ENCODE peak calls at places on chromosome 12, in ten cellular contexts. One of them, this sample, is unnamed.

GRCh38 chr12:32248594-32249140 is 142.0 kb downstream of the BICD1 start:
- DNase-seq in transverse colon: no peak
- DNase-seq in nucleus accumbens: no peak
- DNase-seq in T-cell: no peak
- DNase-seq in endodermal cell: peak
- DNase-seq in activated T-cell treated with anti-CD3 and anti-CD28 coated beads, Interleukin-2, amount 50 U/mL, for 72 hours: no peak
- DNase-seq in neural progenitor cell: no peak
- DNase-seq in fibroblast of gingiva: no peak
- DNase-seq in AG20443: no peak
- DNase-seq in NCI-H1092: no peak
- DNase-seq in this sample: peak

GRCh38 chr12:85275359-85275758 is 4.7 kb upstream of the ALX1 start:
- DNase-seq in transverse colon: no peak
- DNase-seq in nucleus accumbens: no peak
- DNase-seq in T-cell: no peak
- DNase-seq in endodermal cell: no peak
- DNase-seq in activated T-cell treated with anti-CD3 and anti-CD28 coated beads, Interleukin-2, amount 50 U/mL, for 72 hours: no peak
- DNase-seq in neural progenitor cell: no peak
- DNase-seq in fibroblast of gingiva: no peak
- DNase-seq in AG20443: no peak
- DNase-seq in NCI-H1092: no peak
- DNase-seq in this sample: no peak

GRCh38 chr12:21324551-21324950 is 10.2 kb downstream of the SLCO1A2 start:
- DNase-seq in transverse colon: no peak
- DNase-seq in nucleus accumbens: no peak
- DNase-seq in T-cell: no peak
- DNase-seq in endodermal cell: no peak
- DNase-seq in activated T-cell treated with anti-CD3 and anti-CD28 coated beads, Interleukin-2, amount 50 U/mL, for 72 hours: no peak
- DNase-seq in neural progenitor cell: peak
- DNase-seq in fibroblast of gingiva: no peak
- DNase-seq in AG20443: no peak
- DNase-seq in NCI-H1092: no peak
- DNase-seq in this sample: peak

GRCh38 chr12:130633771-130634170 is 82.3 kb downstream of the RIMBP2 start:
- DNase-seq in transverse colon: peak
- DNase-seq in nucleus accumbens: no peak
- DNase-seq in T-cell: no peak
- DNase-seq in endodermal cell: peak
- DNase-seq in activated T-cell treated with anti-CD3 and anti-CD28 coated beads, Interleukin-2, amount 50 U/mL, for 72 hours: no peak
- DNase-seq in neural progenitor cell: peak
- DNase-seq in fibroblast of gingiva: no peak
- DNase-seq in AG20443: no peak
- DNase-seq in NCI-H1092: peak
- DNase-seq in this sample: peak

GRCh38 chr12:31323466-31324115 is 2.4 kb downstream of the SINHCAF start:
- DNase-seq in transverse colon: peak
- DNase-seq in nucleus accumbens: no peak
- DNase-seq in T-cell: no peak
- DNase-seq in endodermal cell: no peak
- DNase-seq in activated T-cell treated with anti-CD3 and anti-CD28 coated beads, Interleukin-2, amount 50 U/mL, for 72 hours: peak
- DNase-seq in neural progenitor cell: no peak
- DNase-seq in fibroblast of gingiva: no peak
- DNase-seq in AG20443: no peak
- DNase-seq in NCI-H1092: no peak
- DNase-seq in this sample: peak

GRCh38 chr12:12495536-12495935 is 67.1 kb downstream of the DUSP16 start:
- DNase-seq in transverse colon: no peak
- DNase-seq in nucleus accumbens: no peak
- DNase-seq in T-cell: no peak
- DNase-seq in endodermal cell: no peak
- DNase-seq in activated T-cell treated with anti-CD3 and anti-CD28 coated beads, Interleukin-2, amount 50 U/mL, for 72 hours: no peak
- DNase-seq in neural progenitor cell: no peak
- DNase-seq in fibroblast of gingiva: no peak
- DNase-seq in AG20443: no peak
- DNase-seq in NCI-H1092: no peak
- DNase-seq in this sample: no peak

GRCh38 chr12:29962276-29963035 is 178.7 kb upstream of the TMTC1 start:
- DNase-seq in transverse colon: no peak
- DNase-seq in nucleus accumbens: no peak
- DNase-seq in T-cell: no peak
- DNase-seq in endodermal cell: no peak
- DNase-seq in activated T-cell treated with anti-CD3 and anti-CD28 coated beads, Interleukin-2, amount 50 U/mL, for 72 hours: no peak
- DNase-seq in neural progenitor cell: no peak
- DNase-seq in fibroblast of gingiva: no peak
- DNase-seq in AG20443: no peak
- DNase-seq in NCI-H1092: no peak
- DNase-seq in this sample: no peak

GRCh38 chr12:91741932-91742331 is 403.7 kb downstream of the BTG1 start:
- DNase-seq in transverse colon: no peak
- DNase-seq in nucleus accumbens: no peak
- DNase-seq in T-cell: no peak
- DNase-seq in endodermal cell: no peak
- DNase-seq in activated T-cell treated with anti-CD3 and anti-CD28 coated beads, Interleukin-2, amount 50 U/mL, for 72 hours: no peak
- DNase-seq in neural progenitor cell: no peak
- DNase-seq in fibroblast of gingiva: no peak
- DNase-seq in AG20443: no peak
- DNase-seq in NCI-H1092: no peak
- DNase-seq in this sample: no peak

GRCh38 chr12:2503762-2504161 is 291.0 kb upstream of the FKBP4 start:
- DNase-seq in transverse colon: no peak
- DNase-seq in nucleus accumbens: no peak
- DNase-seq in T-cell: no peak
- DNase-seq in endodermal cell: no peak
- DNase-seq in activated T-cell treated with anti-CD3 and anti-CD28 coated beads, Interleukin-2, amount 50 U/mL, for 72 hours: no peak
- DNase-seq in neural progenitor cell: no peak
- DNase-seq in fibroblast of gingiva: no peak
- DNase-seq in AG20443: no peak
- DNase-seq in NCI-H1092: no peak
- DNase-seq in this sample: no peak

GRCh38 chr12:81274619-81275018 is 196.7 kb downstream of the ACSS3 start:
- DNase-seq in transverse colon: no peak
- DNase-seq in nucleus accumbens: no peak
- DNase-seq in T-cell: no peak
- DNase-seq in endodermal cell: no peak
- DNase-seq in activated T-cell treated with anti-CD3 and anti-CD28 coated beads, Interleukin-2, amount 50 U/mL, for 72 hours: no peak
- DNase-seq in neural progenitor cell: no peak
- DNase-seq in fibroblast of gingiva: no peak
- DNase-seq in AG20443: no peak
- DNase-seq in NCI-H1092: no peak
- DNase-seq in this sample: no peak